ENCODE peak calls at places on chromosomes 12 and 14, in seven cellular contexts. One of them, this sample, is unnamed.

GRCh38 chr12:51813931-51814310 is 34.6 kb downstream of the FIGNL2 start:
- DNase-seq in AG09309: no peak
- DNase-seq in hepatocyte: no peak
- DNase-seq in psoas muscle: no peak
- DNase-seq in spleen: no peak
- DNase-seq in mammary epithelial cell: no peak
- DNase-seq in cardiac fibroblast: no peak
- DNase-seq in this sample: no peak

GRCh38 chr14:55841625-55842024 is 261.6 kb downstream of the KTN1 start:
- DNase-seq in AG09309: no peak
- DNase-seq in hepatocyte: no peak
- DNase-seq in psoas muscle: no peak
- DNase-seq in spleen: no peak
- DNase-seq in mammary epithelial cell: no peak
- DNase-seq in cardiac fibroblast: no peak
- DNase-seq in this sample: no peak

GRCh38 chr14:81886588-81886987 is 352.9 kb upstream of the SEL1L start:
- DNase-seq in AG09309: no peak
- DNase-seq in hepatocyte: no peak
- DNase-seq in psoas muscle: no peak
- DNase-seq in spleen: no peak
- DNase-seq in mammary epithelial cell: no peak
- DNase-seq in cardiac fibroblast: no peak
- DNase-seq in this sample: no peak

GRCh38 chr12:118874698-118875548 is 106.4 kb upstream of the SRRM4 start:
- DNase-seq in AG09309: no peak
- DNase-seq in hepatocyte: no peak
- DNase-seq in psoas muscle: no peak
- DNase-seq in spleen: no peak
- DNase-seq in mammary epithelial cell: no peak
- DNase-seq in cardiac fibroblast: no peak
- DNase-seq in this sample: no peak

GRCh38 chr14:21923820-21924219 is 250.2 kb upstream of the OR4E1 start:
- DNase-seq in AG09309: no peak
- DNase-seq in hepatocyte: no peak
- DNase-seq in psoas muscle: no peak
- DNase-seq in spleen: no peak
- DNase-seq in mammary epithelial cell: no peak
- DNase-seq in cardiac fibroblast: no peak
- DNase-seq in this sample: no peak

GRCh38 chr12:93048646-93049045 is 119.6 kb upstream of the EEA1 start:
- DNase-seq in AG09309: no peak
- DNase-seq in hepatocyte: no peak
- DNase-seq in psoas muscle: no peak
- DNase-seq in spleen: no peak
- DNase-seq in mammary epithelial cell: no peak
- DNase-seq in cardiac fibroblast: no peak
- DNase-seq in this sample: no peak

GRCh38 chr12:104276192-104277131 is 27.1 kb upstream of the EID3 start:
- DNase-seq in AG09309: no peak
- DNase-seq in hepatocyte: no peak
- DNase-seq in psoas muscle: no peak
- DNase-seq in spleen: no peak
- DNase-seq in mammary epithelial cell: no peak
- DNase-seq in cardiac fibroblast: no peak
- DNase-seq in this sample: no peak

GRCh38 chr12:60684988-60685655 is 1089.3 kb downstream of the SLC16A7 start:
- DNase-seq in AG09309: no peak
- DNase-seq in hepatocyte: no peak
- DNase-seq in psoas muscle: no peak
- DNase-seq in spleen: no peak
- DNase-seq in mammary epithelial cell: no peak
- DNase-seq in cardiac fibroblast: peak; percentile 9
- DNase-seq in this sample: no peak

GRCh38 chr12:8951744-8952143 is 2.3 kb upstream of the M6PR start:
- DNase-seq in AG09309: no peak
- DNase-seq in hepatocyte: no peak
- DNase-seq in psoas muscle: no peak
- DNase-seq in spleen: no peak
- DNase-seq in mammary epithelial cell: no peak
- DNase-seq in cardiac fibroblast: no peak
- DNase-seq in this sample: no peak

GRCh38 chr12:185197-185955 is 28.6 kb downstream of the SLC6A12 start:
- DNase-seq in AG09309: no peak
- DNase-seq in hepatocyte: no peak
- DNase-seq in psoas muscle: no peak
- DNase-seq in spleen: no peak
- DNase-seq in mammary epithelial cell: no peak
- DNase-seq in cardiac fibroblast: no peak
- DNase-seq in this sample: no peak

GRCh38 chr12:65712264-65713004 is 111.8 kb upstream of the HMGA2 start:
- DNase-seq in AG09309: no peak
- DNase-seq in hepatocyte: no peak
- DNase-seq in psoas muscle: no peak
- DNase-seq in spleen: no peak
- DNase-seq in mammary epithelial cell: no peak
- DNase-seq in cardiac fibroblast: no peak
- DNase-seq in this sample: no peak

GRCh38 chr14:56844603-56845002 is 34.3 kb upstream of the OTX2 start:
- DNase-seq in AG09309: no peak
- DNase-seq in hepatocyte: no peak
- DNase-seq in psoas muscle: no peak
- DNase-seq in spleen: no peak
- DNase-seq in mammary epithelial cell: no peak
- DNase-seq in cardiac fibroblast: no peak
- DNase-seq in this sample: no peak

GRCh38 chr14:65095633-65096205 is 6.6 kb downstream of the MAX start:
- DNase-seq in AG09309: peak; percentile 54
- DNase-seq in hepatocyte: peak; percentile 53
- DNase-seq in psoas muscle: peak; percentile 55
- DNase-seq in spleen: no peak
- DNase-seq in mammary epithelial cell: no peak
- DNase-seq in cardiac fibroblast: peak; percentile 63
- DNase-seq in this sample: peak; percentile 44

GRCh38 chr14:80959448-80960006 is 4.1 kb downstream of the TSHR start:
- DNase-seq in AG09309: no peak
- DNase-seq in hepatocyte: no peak
- DNase-seq in psoas muscle: no peak
- DNase-seq in spleen: no peak
- DNase-seq in mammary epithelial cell: no peak
- DNase-seq in cardiac fibroblast: no peak
- DNase-seq in this sample: no peak

GRCh38 chr12:13000935-13001724 is 1.1 kb upstream of the HEBP1 start:
- DNase-seq in AG09309: no peak
- DNase-seq in hepatocyte: peak; percentile 87
- DNase-seq in psoas muscle: peak; percentile 58
- DNase-seq in spleen: peak; percentile 92
- DNase-seq in mammary epithelial cell: peak; percentile 42
- DNase-seq in cardiac fibroblast: peak; percentile 58
- DNase-seq in this sample: no peak

GRCh38 chr12:82910246-82910893 is 223.7 kb downstream of the TMTC2 start:
- DNase-seq in AG09309: no peak
- DNase-seq in hepatocyte: no peak
- DNase-seq in psoas muscle: no peak
- DNase-seq in spleen: no peak
- DNase-seq in mammary epithelial cell: no peak
- DNase-seq in cardiac fibroblast: no peak
- DNase-seq in this sample: no peak

GRCh38 chr14:49966304-49966809 is 73.5 kb downstream of the ARF6 start:
- DNase-seq in AG09309: no peak
- DNase-seq in hepatocyte: peak; percentile 76
- DNase-seq in psoas muscle: no peak
- DNase-seq in spleen: no peak
- DNase-seq in mammary epithelial cell: no peak
- DNase-seq in cardiac fibroblast: no peak
- DNase-seq in this sample: no peak

GRCh38 chr14:73567365-73567764 is 1.6 kb upstream of the ACOT2 start:
- DNase-seq in AG09309: no peak
- DNase-seq in hepatocyte: no peak
- DNase-seq in psoas muscle: no peak
- DNase-seq in spleen: no peak
- DNase-seq in mammary epithelial cell: no peak
- DNase-seq in cardiac fibroblast: no peak
- DNase-seq in this sample: no peak
- H3K4me3 ChIP-seq in AG09309: no peak overlapping the region
- H3K4me3 ChIP-seq in hepatocyte: no peak overlapping the region
- H3K4me3 ChIP-seq in psoas muscle: no peak overlapping the region
- H3K4me3 ChIP-seq in spleen: no peak overlapping the region
- H3K4me3 ChIP-seq in mammary epithelial cell: peak overlapping the region; percentile 56
- H3K4me3 ChIP-seq in cardiac fibroblast: no peak overlapping the region
- H3K4me3 ChIP-seq in this sample: no peak overlapping the region

DNA sequence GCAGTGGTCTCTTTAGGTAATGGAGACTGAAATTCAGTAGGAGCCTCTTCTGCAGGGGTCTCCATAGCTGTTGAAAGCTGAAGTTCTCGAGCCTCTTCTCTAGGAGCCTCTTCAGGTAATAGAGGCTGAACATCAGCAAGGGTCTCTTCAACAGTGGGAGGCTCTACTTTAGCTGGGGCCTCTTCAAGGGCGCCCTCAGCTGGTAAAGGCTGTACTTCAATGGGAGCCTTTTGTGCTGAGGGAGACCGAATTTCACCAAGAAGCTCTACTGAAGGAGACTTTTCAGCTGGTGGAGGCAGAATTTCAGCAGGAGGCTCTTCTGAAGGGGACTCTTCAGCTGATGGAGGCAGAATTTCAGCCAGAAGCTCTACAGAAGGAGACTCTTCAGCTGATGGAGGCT is 1.5 kb downstream of the FSCB start:
- DNase-seq in AG09309: no peak
- DNase-seq in hepatocyte: peak; percentile 6
- DNase-seq in psoas muscle: no peak
- DNase-seq in spleen: no peak
- DNase-seq in mammary epithelial cell: no peak
- DNase-seq in cardiac fibroblast: no peak
- DNase-seq in this sample: no peak
- TF ChIP-seq CTCF in AG09309: no peak
- TF ChIP-seq CTCF in hepatocyte: no peak
- TF ChIP-seq CTCF in psoas muscle: no peak
- TF ChIP-seq CTCF in spleen: no peak
- TF ChIP-seq CTCF in mammary epithelial cell: no peak
- TF ChIP-seq CTCF in cardiac fibroblast: no peak
- TF ChIP-seq CTCF in this sample: no peak

DNA sequence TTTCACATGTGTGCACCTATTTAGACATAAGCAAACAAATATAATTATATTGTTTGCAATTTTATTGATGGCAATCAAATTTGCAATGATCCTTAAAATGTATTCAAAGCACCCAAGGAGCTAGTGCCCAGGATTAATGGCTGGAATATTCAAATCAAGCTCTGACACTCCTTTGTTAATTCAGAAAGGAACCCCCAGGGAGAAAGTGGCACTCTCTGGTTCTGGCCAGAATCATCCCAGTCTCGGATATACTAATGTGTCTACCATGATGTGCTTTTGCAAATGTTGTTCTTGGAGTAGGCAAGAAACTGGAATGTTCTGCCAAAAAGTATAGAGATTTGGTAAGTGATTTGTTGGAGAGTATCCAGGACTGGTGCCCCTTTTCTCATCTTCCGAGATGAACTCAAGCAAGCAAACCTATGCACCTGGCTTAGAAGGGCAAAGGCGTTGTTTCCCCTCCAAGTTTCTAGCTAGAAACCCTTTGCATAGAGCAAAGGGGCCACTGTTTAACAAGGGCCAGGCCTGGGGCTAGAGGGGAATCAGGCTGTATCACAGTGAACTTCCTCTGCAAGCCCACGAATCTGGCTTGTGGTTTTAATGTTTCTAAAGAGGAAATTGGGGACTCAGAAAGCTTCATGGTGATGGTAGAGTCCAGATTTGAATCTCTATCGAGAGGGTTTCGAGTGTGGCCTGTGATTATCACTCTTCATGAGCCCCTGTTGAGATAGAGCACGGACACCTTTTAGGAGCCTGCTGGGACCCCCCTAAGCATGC is 189.7 kb downstream of the VRK1 start:
- DNase-seq in AG09309: no peak
- DNase-seq in hepatocyte: no peak
- DNase-seq in psoas muscle: no peak
- DNase-seq in spleen: no peak
- DNase-seq in mammary epithelial cell: no peak
- DNase-seq in cardiac fibroblast: no peak
- DNase-seq in this sample: no peak
- H3K4me3 ChIP-seq in AG09309: no peak overlapping the region
- H3K4me3 ChIP-seq in hepatocyte: no peak overlapping the region
- H3K4me3 ChIP-seq in psoas muscle: no peak overlapping the region
- H3K4me3 ChIP-seq in spleen: no peak overlapping the region
- H3K4me3 ChIP-seq in mammary epithelial cell: no peak overlapping the region
- H3K4me3 ChIP-seq in cardiac fibroblast: no peak overlapping the region
- H3K4me3 ChIP-seq in this sample: no peak overlapping the region

DNA sequence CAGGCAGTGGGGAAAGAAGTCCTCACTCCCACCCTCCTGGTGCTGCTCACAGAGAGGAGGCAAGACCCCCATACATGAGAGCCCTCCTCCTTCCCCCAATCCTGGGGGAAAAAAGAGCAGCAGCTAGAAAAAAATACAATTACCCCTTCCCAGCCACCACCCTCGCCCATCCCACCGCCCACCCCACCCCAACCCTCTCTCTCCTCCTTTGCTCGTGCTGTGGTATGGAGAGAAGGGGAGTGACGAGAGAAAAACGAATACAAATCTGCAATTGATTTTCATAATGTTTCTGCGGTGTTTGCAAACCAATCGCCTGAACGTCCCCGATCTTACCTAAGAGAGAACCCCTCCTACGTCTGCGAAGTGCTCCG is 219 bp upstream of the HOXC11 start:
- DNase-seq in AG09309: no peak
- DNase-seq in hepatocyte: no peak
- DNase-seq in psoas muscle: no peak
- DNase-seq in spleen: no peak
- DNase-seq in mammary epithelial cell: no peak
- DNase-seq in cardiac fibroblast: no peak
- DNase-seq in this sample: no peak
- TF ChIP-seq CTCF in AG09309: no peak
- TF ChIP-seq CTCF in hepatocyte: no peak
- TF ChIP-seq CTCF in psoas muscle: no peak
- TF ChIP-seq CTCF in spleen: no peak
- TF ChIP-seq CTCF in mammary epithelial cell: no peak
- TF ChIP-seq CTCF in cardiac fibroblast: no peak
- TF ChIP-seq CTCF in this sample: no peak

DNA sequence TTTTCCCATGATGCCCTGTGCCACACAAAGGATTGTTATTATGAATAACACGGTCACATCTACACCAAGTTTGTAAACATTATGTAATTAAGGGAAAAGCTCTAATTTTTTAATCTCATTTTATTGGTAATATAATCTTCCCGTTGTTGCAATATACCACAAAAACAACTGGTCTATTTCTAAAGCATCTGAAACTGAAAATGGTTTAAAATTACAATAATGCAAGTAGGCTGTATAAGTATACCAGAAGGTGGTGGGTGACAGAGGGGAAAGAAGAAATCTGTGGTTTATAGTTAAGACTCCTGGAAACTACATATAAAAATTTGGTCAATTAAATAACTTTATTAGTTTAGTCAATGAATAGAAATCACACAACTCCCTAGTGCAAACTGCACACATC is 5.2 kb downstream of the DDHD1 start:
- DNase-seq in AG09309: no peak
- DNase-seq in hepatocyte: no peak
- DNase-seq in psoas muscle: no peak
- DNase-seq in spleen: no peak
- DNase-seq in mammary epithelial cell: no peak
- DNase-seq in cardiac fibroblast: no peak
- DNase-seq in this sample: no peak
- H3K4me3 ChIP-seq in AG09309: no peak overlapping the region
- H3K4me3 ChIP-seq in hepatocyte: no peak overlapping the region
- H3K4me3 ChIP-seq in psoas muscle: no peak overlapping the region
- H3K4me3 ChIP-seq in spleen: no peak overlapping the region
- H3K4me3 ChIP-seq in mammary epithelial cell: no peak overlapping the region
- H3K4me3 ChIP-seq in cardiac fibroblast: no peak overlapping the region
- H3K4me3 ChIP-seq in this sample: no peak overlapping the region